ENCODE peak calls at places on chromosomes 5 and 9, in four cellular contexts. One of them, this sample, is unnamed.

GRCh38 chr9:96047741-96048115 is 172.2 kb downstream of the ERCC6L2 start:
- DNase-seq in NCI-H460: no peak
- DNase-seq in Peyer's patch: no peak
- DNase-seq in NCI-H1417 treated with DMSO at 0.1 percent for 48 hours: no peak
- DNase-seq in this sample: no peak

GRCh38 chr9:546235-546634 is 295.3 kb upstream of the DMRT1 start:
- DNase-seq in NCI-H460: no peak
- DNase-seq in NCI-H1417 treated with DMSO at 0.1 percent for 48 hours: no peak
- DNase-seq in Peyer's patch: no peak
- DNase-seq in this sample: no peak

GRCh38 chr5:65926893-65927292 is 518 bp downstream of the ERBIN start:
- DNase-seq in Peyer's patch: no peak
- DNase-seq in NCI-H460: no peak
- DNase-seq in NCI-H1417 treated with DMSO at 0.1 percent for 48 hours: no peak
- DNase-seq in this sample: no peak

GRCh38 chr5:120765189-120765588 is 301.1 kb downstream of the PRR16 start:
- DNase-seq in Peyer's patch: no peak
- DNase-seq in NCI-H1417 treated with DMSO at 0.1 percent for 48 hours: no peak
- DNase-seq in NCI-H460: no peak
- DNase-seq in this sample: no peak

GRCh38 chr9:108062680-108063079 is 573.1 kb upstream of the KLF4 start:
- DNase-seq in NCI-H1417 treated with DMSO at 0.1 percent for 48 hours: no peak
- DNase-seq in Peyer's patch: no peak
- DNase-seq in NCI-H460: no peak
- DNase-seq in this sample: no peak

GRCh38 chr5:147509710-147510651 is at the start of gene DPYSL3:
- DNase-seq in NCI-H1417 treated with DMSO at 0.1 percent for 48 hours: no peak
- DNase-seq in NCI-H460: peak
- DNase-seq in Peyer's patch: peak
- DNase-seq in this sample: peak

GRCh38 chr5:133526368-133526767 is 86.0 kb downstream of the FSTL4 start:
- DNase-seq in NCI-H1417 treated with DMSO at 0.1 percent for 48 hours: no peak
- DNase-seq in NCI-H460: no peak
- DNase-seq in Peyer's patch: no peak
- DNase-seq in this sample: no peak

GRCh38 chr9:129069128-129069824 is 11.6 kb upstream of the DOLPP1 start:
- DNase-seq in NCI-H1417 treated with DMSO at 0.1 percent for 48 hours: no peak
- DNase-seq in NCI-H460: no peak
- DNase-seq in Peyer's patch: peak
- DNase-seq in this sample: peak

This sample was measured in substantia nigra.